ENCODE peak calls at places on chromosome 22, in six cellular contexts. One of them, this sample, is unnamed.

GRCh38 chr22:49377306-49377705 is 450.4 kb downstream of the BRD1 start:
- DNase-seq in pancreas: no peak
- DNase-seq in sigmoid colon: no peak
- DNase-seq in HFF-Myc: no peak
- DNase-seq in uterus: no peak
- DNase-seq in left lung: no peak
- DNase-seq in this sample: no peak

GRCh38 chr22:44309137-44309536 is 3.6 kb downstream of the SHISAL1 start:
- DNase-seq in pancreas: no peak
- DNase-seq in sigmoid colon: peak; percentile 84
- DNase-seq in HFF-Myc: peak; percentile 73
- DNase-seq in uterus: peak; percentile 88
- DNase-seq in left lung: peak; percentile 61
- DNase-seq in this sample: no peak

GRCh38 chr22:27993201-27993635 is 74.2 kb upstream of the PITPNB start:
- DNase-seq in pancreas: no peak
- DNase-seq in sigmoid colon: peak; percentile 57
- DNase-seq in HFF-Myc: no peak
- DNase-seq in uterus: peak; percentile 9
- DNase-seq in left lung: peak; percentile 27
- DNase-seq in this sample: no peak

GRCh38 chr22:48448821-48449220 is 1378.9 kb downstream of the BRD1 start:
- DNase-seq in pancreas: no peak
- DNase-seq in sigmoid colon: no peak
- DNase-seq in HFF-Myc: no peak
- DNase-seq in uterus: no peak
- DNase-seq in left lung: no peak
- DNase-seq in this sample: no peak

GRCh38 chr22:19341500-19341899 is 50.0 kb upstream of the CLTCL1 start:
- DNase-seq in pancreas: no peak
- DNase-seq in sigmoid colon: no peak
- DNase-seq in HFF-Myc: no peak
- DNase-seq in uterus: no peak
- DNase-seq in left lung: no peak
- DNase-seq in this sample: no peak

GRCh38 chr22:48923909-48924475 is 903.7 kb downstream of the BRD1 start:
- DNase-seq in pancreas: no peak
- DNase-seq in sigmoid colon: peak; percentile 28
- DNase-seq in HFF-Myc: no peak
- DNase-seq in uterus: no peak
- DNase-seq in left lung: no peak
- DNase-seq in this sample: no peak

GRCh38 chr22:27952779-27953178 is 33.7 kb upstream of the PITPNB start:
- DNase-seq in pancreas: no peak
- DNase-seq in sigmoid colon: no peak
- DNase-seq in HFF-Myc: no peak
- DNase-seq in uterus: no peak
- DNase-seq in left lung: no peak
- DNase-seq in this sample: no peak

GRCh38 chr22:44436656-44437492 is 61.2 kb downstream of the RTL6 start:
- DNase-seq in pancreas: no peak
- DNase-seq in sigmoid colon: peak; percentile 46
- DNase-seq in HFF-Myc: no peak
- DNase-seq in uterus: no peak
- DNase-seq in left lung: no peak
- DNase-seq in this sample: no peak

GRCh38 chr22:27108425-27109114 is 451.2 kb downstream of the MIAT start:
- DNase-seq in pancreas: peak; percentile 48
- DNase-seq in sigmoid colon: peak; percentile 93
- DNase-seq in HFF-Myc: no peak
- DNase-seq in uterus: peak; percentile 69
- DNase-seq in left lung: no peak
- DNase-seq in this sample: no peak

GRCh38 chr22:44354288-44354687 is 41.5 kb upstream of the SHISAL1 start:
- DNase-seq in pancreas: no peak
- DNase-seq in sigmoid colon: peak; percentile 47
- DNase-seq in HFF-Myc: no peak
- DNase-seq in uterus: peak; percentile 11
- DNase-seq in left lung: peak; percentile 21
- DNase-seq in this sample: no peak

GRCh38 chr22:49807780-49808708 is 19.6 kb downstream of the BRD1 start:
- DNase-seq in pancreas: no peak
- DNase-seq in sigmoid colon: no peak
- DNase-seq in HFF-Myc: no peak
- DNase-seq in uterus: no peak
- DNase-seq in left lung: no peak
- DNase-seq in this sample: peak; percentile 72

GRCh38 chr22:44526431-44527115 is 28.5 kb upstream of the RTL6 start:
- DNase-seq in pancreas: no peak
- DNase-seq in sigmoid colon: no peak
- DNase-seq in HFF-Myc: no peak
- DNase-seq in uterus: no peak
- DNase-seq in left lung: no peak
- DNase-seq in this sample: no peak

GRCh38 chr22:25282346-25282670 is 62.9 kb downstream of the CRYBB2 start:
- DNase-seq in pancreas: no peak
- DNase-seq in sigmoid colon: no peak
- DNase-seq in HFF-Myc: no peak
- DNase-seq in uterus: no peak
- DNase-seq in left lung: no peak
- DNase-seq in this sample: no peak

GRCh38 chr22:25282671-25283561 is 63.5 kb downstream of the CRYBB2 start:
- DNase-seq in pancreas: no peak
- DNase-seq in sigmoid colon: no peak
- DNase-seq in HFF-Myc: no peak
- DNase-seq in uterus: no peak
- DNase-seq in left lung: no peak
- DNase-seq in this sample: no peak

GRCh38 chr22:25281675-25282345 is 62.4 kb downstream of the CRYBB2 start:
- DNase-seq in pancreas: no peak
- DNase-seq in sigmoid colon: no peak
- DNase-seq in HFF-Myc: no peak
- DNase-seq in uterus: no peak
- DNase-seq in left lung: no peak
- DNase-seq in this sample: no peak
- H3K4me3 ChIP-seq in pancreas: no peak overlapping the region
- H3K4me3 ChIP-seq in sigmoid colon: no peak overlapping the region
- H3K4me3 ChIP-seq in HFF-Myc: no peak overlapping the region
- H3K4me3 ChIP-seq in uterus: no peak overlapping the region
- H3K4me3 ChIP-seq in left lung: no peak overlapping the region
- H3K4me3 ChIP-seq in this sample: no peak overlapping the region

GRCh38 chr22:23836692-23837495 is 1.9 kb downstream of the DERL3 start:
- DNase-seq in pancreas: no peak
- DNase-seq in sigmoid colon: peak; percentile 62
- DNase-seq in HFF-Myc: no peak
- DNase-seq in uterus: no peak
- DNase-seq in left lung: no peak
- DNase-seq in this sample: no peak

GRCh38 chr22:23840026-23840425 is 1.2 kb upstream of the DERL3 start:
- DNase-seq in pancreas: no peak
- DNase-seq in sigmoid colon: no peak
- DNase-seq in HFF-Myc: no peak
- DNase-seq in uterus: no peak
- DNase-seq in left lung: no peak
- DNase-seq in this sample: no peak

GRCh38 chr22:23837911-23838685 is 708 bp downstream of the DERL3 start:
- DNase-seq in pancreas: peak; percentile 43
- DNase-seq in sigmoid colon: no peak
- DNase-seq in HFF-Myc: no peak
- DNase-seq in uterus: no peak
- DNase-seq in left lung: no peak
- DNase-seq in this sample: no peak

GRCh38 chr22:23837496-23837859 is 1.3 kb downstream of the DERL3 start:
- DNase-seq in pancreas: no peak
- DNase-seq in sigmoid colon: no peak
- DNase-seq in HFF-Myc: no peak
- DNase-seq in uterus: no peak
- DNase-seq in left lung: no peak
- DNase-seq in this sample: no peak

DNA sequence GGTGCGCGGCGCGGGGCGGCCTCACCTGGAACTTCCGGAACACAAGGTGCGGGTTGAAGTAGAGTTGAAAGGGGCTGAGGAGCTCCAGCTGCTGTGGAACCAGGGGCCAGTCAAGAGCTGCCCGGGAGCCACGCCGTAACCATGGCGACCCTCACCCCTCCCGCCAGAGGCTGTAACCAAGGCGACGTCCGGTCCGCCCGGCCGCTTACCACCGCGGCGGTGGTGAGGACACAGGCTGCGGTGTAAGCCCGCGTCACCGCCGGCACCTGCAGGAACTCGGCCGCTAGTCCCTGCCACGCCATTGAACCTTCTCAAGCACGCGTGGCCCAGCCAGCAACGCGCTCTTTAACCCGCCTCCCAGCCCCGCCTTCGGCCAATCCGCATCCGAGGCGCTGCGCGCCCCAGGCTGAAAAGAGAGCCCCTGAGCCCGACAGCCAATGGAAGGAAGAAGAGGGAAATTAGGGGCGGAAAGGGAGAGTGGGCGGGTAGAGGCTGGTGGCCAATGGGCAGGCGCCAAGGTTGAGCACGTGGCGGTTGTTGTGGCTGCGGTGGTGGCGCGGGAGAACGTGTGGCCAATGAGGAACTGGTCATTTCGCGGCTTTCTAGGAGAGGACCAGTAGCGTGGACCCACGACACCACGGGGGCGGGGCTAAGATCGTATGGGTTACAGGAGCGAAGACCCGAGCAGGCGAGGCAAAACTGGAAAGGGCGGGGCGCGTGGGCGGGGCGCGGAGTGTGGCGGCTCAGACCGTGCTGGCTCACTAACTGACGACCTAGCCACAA is at the start of gene DERL3:
- DNase-seq in pancreas: peak; percentile 99
- DNase-seq in sigmoid colon: peak; percentile 98
- DNase-seq in HFF-Myc: peak; percentile 86
- DNase-seq in uterus: peak; percentile 92
- DNase-seq in left lung: peak; percentile 99
- DNase-seq in this sample: peak; percentile 92
- H3K4me3 ChIP-seq in pancreas: peak within 1 kb of the TSS; percentile 72
- H3K4me3 ChIP-seq in sigmoid colon: peak within 1 kb of the TSS; percentile 41
- H3K4me3 ChIP-seq in HFF-Myc: peak within 1 kb of the TSS; percentile 30
- H3K4me3 ChIP-seq in uterus: peak within 1 kb of the TSS; percentile 15
- H3K4me3 ChIP-seq in left lung: peak within 1 kb of the TSS; percentile 45
- H3K4me3 ChIP-seq in this sample: peak within 1 kb of the TSS; percentile 70

GRCh38 chr22:37017356-37017755 is 1.9 kb downstream of the TST start:
- DNase-seq in pancreas: no peak
- DNase-seq in sigmoid colon: no peak
- DNase-seq in HFF-Myc: no peak
- DNase-seq in uterus: no peak
- DNase-seq in left lung: no peak
- DNase-seq in this sample: no peak
- H3K4me3 ChIP-seq in pancreas: peak overlapping the region; percentile 96
- H3K4me3 ChIP-seq in sigmoid colon: no peak overlapping the region
- H3K4me3 ChIP-seq in HFF-Myc: no peak overlapping the region
- H3K4me3 ChIP-seq in uterus: no peak overlapping the region
- H3K4me3 ChIP-seq in left lung: no peak overlapping the region
- H3K4me3 ChIP-seq in this sample: no peak overlapping the region

GRCh38 chr22:46612904-46613605 is 7.1 kb upstream of the GRAMD4 start:
- DNase-seq in pancreas: no peak
- DNase-seq in sigmoid colon: no peak
- DNase-seq in HFF-Myc: no peak
- DNase-seq in uterus: no peak
- DNase-seq in left lung: no peak
- DNase-seq in this sample: peak; percentile 37

GRCh38 chr22:46612341-46612903 is 7.8 kb upstream of the GRAMD4 start:
- DNase-seq in pancreas: no peak
- DNase-seq in sigmoid colon: no peak
- DNase-seq in HFF-Myc: no peak
- DNase-seq in uterus: no peak
- DNase-seq in left lung: no peak
- DNase-seq in this sample: no peak

GRCh38 chr22:46611189-46611588 is 9.0 kb upstream of the GRAMD4 start:
- DNase-seq in pancreas: no peak
- DNase-seq in sigmoid colon: no peak
- DNase-seq in HFF-Myc: no peak
- DNase-seq in uterus: no peak
- DNase-seq in left lung: no peak
- DNase-seq in this sample: no peak

GRCh38 chr22:46614070-46614931 is 5.9 kb upstream of the GRAMD4 start:
- DNase-seq in pancreas: no peak
- DNase-seq in sigmoid colon: no peak
- DNase-seq in HFF-Myc: no peak
- DNase-seq in uterus: no peak
- DNase-seq in left lung: no peak
- DNase-seq in this sample: peak; percentile 87

DNA sequence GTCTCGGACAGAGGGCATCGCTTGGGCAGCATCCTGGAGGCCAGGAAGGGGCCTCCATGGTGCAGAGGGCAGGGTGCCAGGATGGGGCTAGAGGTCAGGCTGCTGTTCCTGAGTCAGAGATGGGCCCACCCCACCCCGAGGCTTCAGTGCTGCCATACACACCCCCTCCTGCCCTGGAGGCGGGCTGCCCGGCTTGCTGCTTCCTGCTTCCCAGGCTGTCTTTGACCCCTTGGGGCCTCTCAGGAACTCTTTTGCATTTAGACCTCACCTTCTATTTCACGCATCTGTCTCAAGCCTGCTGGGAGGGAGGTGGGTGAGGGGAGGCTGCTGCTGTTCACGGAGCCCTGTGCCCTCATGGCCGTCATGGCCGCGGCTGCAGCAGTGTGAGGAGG is 6.6 kb upstream of the GRAMD4 start:
- DNase-seq in pancreas: no peak
- DNase-seq in sigmoid colon: no peak
- DNase-seq in HFF-Myc: no peak
- DNase-seq in uterus: no peak
- DNase-seq in left lung: no peak
- DNase-seq in this sample: no peak
- H3K4me3 ChIP-seq in pancreas: no peak overlapping the region
- H3K4me3 ChIP-seq in sigmoid colon: no peak overlapping the region
- H3K4me3 ChIP-seq in HFF-Myc: no peak overlapping the region
- H3K4me3 ChIP-seq in uterus: no peak overlapping the region
- H3K4me3 ChIP-seq in left lung: no peak overlapping the region
- H3K4me3 ChIP-seq in this sample: peak overlapping the region; percentile 71

DNA sequence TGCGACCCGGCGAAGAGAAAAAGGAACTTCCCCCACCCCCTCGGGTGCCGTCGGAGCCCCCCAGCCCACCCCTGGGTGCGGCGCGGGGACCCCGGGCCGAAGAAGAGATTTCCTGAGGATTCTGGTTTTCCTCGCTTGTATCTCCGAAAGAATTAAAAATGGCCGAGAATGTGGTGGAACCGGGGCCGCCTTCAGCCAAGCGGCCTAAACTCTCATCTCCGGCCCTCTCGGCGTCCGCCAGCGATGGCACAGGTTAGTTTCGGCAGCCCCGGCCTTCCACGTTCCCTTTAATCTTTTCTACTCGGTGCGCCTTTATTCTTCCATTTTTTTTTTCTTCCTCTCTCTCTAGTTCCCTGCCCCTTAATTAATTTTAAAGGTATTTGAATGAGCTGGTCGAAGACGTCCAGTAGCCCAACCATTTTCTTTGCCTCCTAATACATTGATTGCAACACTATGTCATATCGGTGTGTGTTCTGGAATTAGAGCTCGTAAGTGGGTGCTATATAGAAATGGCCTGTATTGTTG is 517 bp downstream of the EP300 start:
- DNase-seq in pancreas: peak; percentile 47
- DNase-seq in sigmoid colon: no peak
- DNase-seq in HFF-Myc: no peak
- DNase-seq in uterus: peak; percentile 19
- DNase-seq in left lung: peak; percentile 42
- DNase-seq in this sample: peak; percentile 25
- H3K4me3 ChIP-seq in pancreas: peak overlapping the region; percentile 94
- H3K4me3 ChIP-seq in sigmoid colon: peak overlapping the region; percentile 93
- H3K4me3 ChIP-seq in HFF-Myc: peak overlapping the region; percentile 78
- H3K4me3 ChIP-seq in uterus: peak overlapping the region; percentile 91
- H3K4me3 ChIP-seq in left lung: peak overlapping the region; percentile 82
- H3K4me3 ChIP-seq in this sample: peak overlapping the region; percentile 76